ENCODE peak calls at places on chromosomes 4 and X, in four cellular contexts. D is activated CD4-positive, alpha-beta T cell treated with anti-CD3 and anti-CD28 coated beads for 1 hour; G is NCI-H345; X is A549. A is an unnamed sample.

GRCh38 chr4:137998666-137999429 is 243.3 kb downstream of the SLC7A11 start:
- DNase-seq in G (no peak), D (no peak), X (no peak), A (no peak)

GRCh38 chrX:129618997-129619396 is 35.8 kb downstream of the APLN start:
- DNase-seq in X (no peak), G (no peak), D (no peak), A (no peak)

GRCh38 chr4:123288309-123289025 is 108.1 kb upstream of the SPRY1 start:
- DNase-seq in D (no peak), G (no peak), X (no peak), A (no peak)

GRCh38 chr4:169416997-169417396 is 146.2 kb upstream of the SH3RF1 start:
- DNase-seq in G (no peak), D (no peak), X (no peak), A (no peak)

GRCh38 chr4:110869862-110870577 is 247.1 kb upstream of the PITX2 start:
- DNase-seq in G (peak; percentile 92), D (no peak), X (no peak), A (no peak)

GRCh38 chr4:3207531-3208037 is 41.4 kb upstream of the MSANTD1 start:
- DNase-seq in G (no peak), X (no peak), D (no peak), A (peak; percentile 55)

GRCh38 chr4:177632481-177632880 is 190.2 kb upstream of the AGA start:
- DNase-seq in G (no peak), X (no peak), D (no peak), A (no peak)

GRCh38 chr4:108492816-108493595 is 127.4 kb upstream of the RPL34 start:
- DNase-seq in G (no peak), X (no peak), D (no peak), A (peak; percentile 31)

GRCh38 chr4:6855692-6856297 is 53.8 kb upstream of the TBC1D14 start:
- DNase-seq in D (no peak), G (no peak), X (peak; percentile 19), A (no peak)

GRCh38 chrX:130801901-130802300 is 101.1 kb downstream of the ENOX2 start:
- DNase-seq in D (no peak), G (no peak), X (no peak), A (no peak)

GRCh38 chr4:4880492-4880891 is 21.0 kb downstream of the MSX1 start:
- DNase-seq in X (no peak), G (no peak), D (no peak), A (no peak)

GRCh38 chr4:1230316-1230715 is 18.6 kb downstream of the CTBP1 start:
- DNase-seq in G (no peak), X (no peak), D (no peak), A (no peak)